ENCODE peak calls at places on chromosome 5, in four cellular contexts. One of them, this sample, is unnamed.

GRCh38 chr5:138448481-138449398 is 9.9 kb downstream of the REEP2 start:
- DNase-seq in progenitor cell of endocrine pancreas: no peak
- DNase-seq in heart right ventricle: no peak
- DNase-seq in psoas muscle: no peak
- DNase-seq in this sample: no peak

GRCh38 chr5:175809531-175810121 is 61.8 kb upstream of the CPLX2 start:
- DNase-seq in progenitor cell of endocrine pancreas: no peak
- DNase-seq in heart right ventricle: no peak
- DNase-seq in psoas muscle: no peak
- DNase-seq in this sample: no peak

GRCh38 chr5:147407094-147407681 is 102.7 kb downstream of the DPYSL3 start:
- DNase-seq in progenitor cell of endocrine pancreas: no peak
- DNase-seq in heart right ventricle: no peak
- DNase-seq in psoas muscle: no peak
- DNase-seq in this sample: no peak

GRCh38 chr5:42360641-42361320 is 62.5 kb upstream of the GHR start:
- DNase-seq in progenitor cell of endocrine pancreas: no peak
- DNase-seq in heart right ventricle: no peak
- DNase-seq in psoas muscle: no peak
- DNase-seq in this sample: no peak

GRCh38 chr5:177099422-177100093 is 12.8 kb downstream of the FGFR4 start:
- DNase-seq in progenitor cell of endocrine pancreas: no peak
- DNase-seq in heart right ventricle: no peak
- DNase-seq in psoas muscle: no peak
- DNase-seq in this sample: no peak

GRCh38 chr5:132526290-132526973 is 16.9 kb downstream of the IL5 start:
- DNase-seq in progenitor cell of endocrine pancreas: peak
- DNase-seq in heart right ventricle: peak
- DNase-seq in psoas muscle: no peak
- DNase-seq in this sample: peak

GRCh38 chr5:165457854-165458481 is 1952.5 kb downstream of the MAT2B start:
- DNase-seq in progenitor cell of endocrine pancreas: no peak
- DNase-seq in heart right ventricle: no peak
- DNase-seq in psoas muscle: no peak
- DNase-seq in this sample: no peak

GRCh38 chr5:34570721-34571379 is 85.3 kb upstream of the RAI14 start:
- DNase-seq in progenitor cell of endocrine pancreas: no peak
- DNase-seq in heart right ventricle: no peak
- DNase-seq in psoas muscle: no peak
- DNase-seq in this sample: no peak

GRCh38 chr5:145975361-145976066 is 39.1 kb downstream of the SH3RF2 start:
- DNase-seq in progenitor cell of endocrine pancreas: no peak
- DNase-seq in heart right ventricle: no peak
- DNase-seq in psoas muscle: no peak
- DNase-seq in this sample: no peak

GRCh38 chr5:145752534-145752933 is 82.6 kb downstream of the PRELID2 start:
- DNase-seq in progenitor cell of endocrine pancreas: no peak
- DNase-seq in heart right ventricle: no peak
- DNase-seq in psoas muscle: no peak
- DNase-seq in this sample: no peak

GRCh38 chr5:53779541-53779981 is 219.1 kb downstream of the NDUFS4 start:
- DNase-seq in progenitor cell of endocrine pancreas: no peak
- DNase-seq in heart right ventricle: peak
- DNase-seq in psoas muscle: no peak
- DNase-seq in this sample: no peak

GRCh38 chr5:100746730-100747129 is 156.4 kb downstream of the ST8SIA4 start:
- DNase-seq in progenitor cell of endocrine pancreas: no peak
- DNase-seq in heart right ventricle: no peak
- DNase-seq in psoas muscle: no peak
- DNase-seq in this sample: no peak

GRCh38 chr5:199821-200645 is 8.7 kb downstream of the LRRC14B start:
- DNase-seq in progenitor cell of endocrine pancreas: no peak
- DNase-seq in heart right ventricle: no peak
- DNase-seq in psoas muscle: no peak
- DNase-seq in this sample: no peak

GRCh38 chr5:153658151-153658550 is 167.7 kb downstream of the GRIA1 start:
- DNase-seq in progenitor cell of endocrine pancreas: no peak
- DNase-seq in heart right ventricle: no peak
- DNase-seq in psoas muscle: no peak
- DNase-seq in this sample: no peak

GRCh38 chr5:157347301-157348048 is 81.6 kb downstream of the CYFIP2 start:
- DNase-seq in progenitor cell of endocrine pancreas: no peak
- DNase-seq in heart right ventricle: no peak
- DNase-seq in psoas muscle: no peak
- DNase-seq in this sample: no peak

DNA sequence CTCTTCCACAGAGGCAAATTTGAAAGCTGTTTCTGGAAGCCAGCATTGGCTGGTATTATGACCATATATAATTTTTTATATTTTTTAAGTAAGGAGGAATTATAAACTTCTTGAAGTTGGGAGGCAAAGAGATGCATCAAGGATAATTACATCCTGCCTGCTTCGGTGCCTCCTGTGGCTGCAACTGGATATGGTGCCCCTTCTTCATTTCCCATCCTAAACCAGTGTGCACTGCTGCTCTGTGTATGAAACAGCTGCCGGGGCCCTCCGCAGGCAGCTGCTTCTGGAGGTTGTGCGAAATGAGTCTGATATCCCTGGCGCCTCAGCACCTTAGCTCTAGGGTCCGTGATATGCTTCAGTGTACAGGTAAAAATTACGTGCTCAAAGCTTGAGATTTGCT is 304.2 kb downstream of the ENC1 start:
- DNase-seq in progenitor cell of endocrine pancreas: no peak
- DNase-seq in heart right ventricle: no peak
- DNase-seq in psoas muscle: no peak
- DNase-seq in this sample: no peak
- TF ChIP-seq CTCF in progenitor cell of endocrine pancreas: peak
- TF ChIP-seq CTCF in heart right ventricle: no peak
- TF ChIP-seq CTCF in psoas muscle: no peak
- TF ChIP-seq CTCF in this sample: no peak

DNA sequence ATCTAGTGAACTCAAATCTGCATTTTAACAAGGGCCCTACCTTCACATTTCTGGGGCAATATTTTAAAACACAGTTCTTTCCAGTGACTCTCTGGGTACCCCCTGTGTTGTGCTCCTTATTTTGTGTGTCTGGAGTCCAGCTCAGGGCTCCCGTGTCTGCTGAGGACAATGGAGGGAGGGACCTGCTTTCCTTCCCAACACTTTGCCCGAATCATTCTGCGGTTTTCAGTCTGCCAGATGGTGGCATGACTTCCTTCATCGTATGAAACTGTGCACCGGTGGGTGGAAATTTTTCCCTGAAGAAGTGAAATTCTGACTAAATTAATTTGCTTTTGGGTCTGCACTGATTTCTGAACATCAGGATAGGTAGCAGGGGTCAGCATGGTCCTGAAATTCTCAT is 153.6 kb upstream of the CD180 start:
- DNase-seq in progenitor cell of endocrine pancreas: no peak
- DNase-seq in heart right ventricle: no peak
- DNase-seq in psoas muscle: no peak
- DNase-seq in this sample: no peak
- TF ChIP-seq CTCF in progenitor cell of endocrine pancreas: no peak
- TF ChIP-seq CTCF in heart right ventricle: no peak
- TF ChIP-seq CTCF in psoas muscle: no peak
- TF ChIP-seq CTCF in this sample: no peak

GRCh38 chr5:169705322-169705721 is 68.2 kb downstream of the DOCK2 start:
- DNase-seq in progenitor cell of endocrine pancreas: no peak
- DNase-seq in heart right ventricle: no peak
- DNase-seq in psoas muscle: no peak
- DNase-seq in this sample: no peak

GRCh38 chr5:169700611-169701010 is 63.5 kb downstream of the DOCK2 start:
- DNase-seq in progenitor cell of endocrine pancreas: no peak
- DNase-seq in heart right ventricle: no peak
- DNase-seq in psoas muscle: no peak
- DNase-seq in this sample: no peak

GRCh38 chr5:169703803-169704202 is 66.7 kb downstream of the DOCK2 start:
- DNase-seq in progenitor cell of endocrine pancreas: no peak
- DNase-seq in heart right ventricle: no peak
- DNase-seq in psoas muscle: no peak
- DNase-seq in this sample: no peak

GRCh38 chr5:169702726-169703481 is 65.8 kb downstream of the DOCK2 start:
- DNase-seq in progenitor cell of endocrine pancreas: no peak
- DNase-seq in heart right ventricle: no peak
- DNase-seq in psoas muscle: no peak
- DNase-seq in this sample: no peak

DNA sequence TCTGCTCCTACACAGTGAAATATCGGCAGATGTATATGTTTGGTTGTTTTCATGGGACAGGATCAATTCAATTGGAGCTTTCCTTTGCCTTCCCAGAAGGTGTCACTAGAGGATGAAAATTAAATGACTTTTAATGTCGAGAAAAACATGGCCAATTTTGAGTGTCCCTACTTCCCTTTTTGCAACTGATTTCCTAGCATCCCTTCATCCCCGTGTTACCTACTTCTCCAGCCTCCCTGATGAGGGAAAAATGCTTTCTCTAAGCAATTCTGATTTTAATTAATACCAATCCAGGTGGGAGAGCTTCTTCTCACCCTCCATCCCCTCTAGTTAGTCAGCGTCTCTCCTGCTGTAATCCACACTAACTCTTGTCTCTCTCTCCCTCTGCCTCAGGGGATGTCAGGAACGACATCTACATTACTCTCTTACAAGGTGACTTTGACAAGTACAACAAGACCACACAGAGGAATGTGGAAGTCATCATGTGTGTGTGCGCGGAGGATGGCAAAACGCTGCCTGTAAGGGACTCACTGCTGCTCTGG is 64.9 kb downstream of the DOCK2 start:
- DNase-seq in progenitor cell of endocrine pancreas: no peak
- DNase-seq in heart right ventricle: no peak
- DNase-seq in psoas muscle: no peak
- DNase-seq in this sample: no peak
- TF ChIP-seq CTCF in progenitor cell of endocrine pancreas: peak
- TF ChIP-seq CTCF in heart right ventricle: peak
- TF ChIP-seq CTCF in psoas muscle: no peak
- TF ChIP-seq CTCF in this sample: no peak

GRCh38 chr5:159990506-159990905 is 18.4 kb upstream of the TTC1 start:
- DNase-seq in progenitor cell of endocrine pancreas: no peak
- DNase-seq in heart right ventricle: no peak
- DNase-seq in psoas muscle: no peak
- DNase-seq in this sample: no peak
- TF ChIP-seq CTCF in progenitor cell of endocrine pancreas: no peak
- TF ChIP-seq CTCF in heart right ventricle: no peak
- TF ChIP-seq CTCF in psoas muscle: no peak
- TF ChIP-seq CTCF in this sample: no peak

GRCh38 chr5:139651863-139652787 is 4.0 kb downstream of the CXXC5 start:
- DNase-seq in progenitor cell of endocrine pancreas: no peak
- DNase-seq in heart right ventricle: peak
- DNase-seq in psoas muscle: peak
- DNase-seq in this sample: peak

GRCh38 chr5:139653616-139654015 is 5.5 kb downstream of the CXXC5 start:
- DNase-seq in progenitor cell of endocrine pancreas: no peak
- DNase-seq in heart right ventricle: no peak
- DNase-seq in psoas muscle: no peak
- DNase-seq in this sample: no peak

GRCh38 chr5:139651502-139651862 is 3.3 kb downstream of the CXXC5 start:
- DNase-seq in progenitor cell of endocrine pancreas: no peak
- DNase-seq in heart right ventricle: no peak
- DNase-seq in psoas muscle: no peak
- DNase-seq in this sample: peak

GRCh38 chr5:139654464-139654863 is 6.3 kb downstream of the CXXC5 start:
- DNase-seq in progenitor cell of endocrine pancreas: no peak
- DNase-seq in heart right ventricle: no peak
- DNase-seq in psoas muscle: no peak
- DNase-seq in this sample: no peak

GRCh38 chr5:139652788-139653241 is 4.7 kb downstream of the CXXC5 start:
- DNase-seq in progenitor cell of endocrine pancreas: no peak
- DNase-seq in heart right ventricle: no peak
- DNase-seq in psoas muscle: no peak
- DNase-seq in this sample: no peak
- TF ChIP-seq CTCF in progenitor cell of endocrine pancreas: no peak
- TF ChIP-seq CTCF in heart right ventricle: no peak
- TF ChIP-seq CTCF in psoas muscle: no peak
- TF ChIP-seq CTCF in this sample: no peak